ENCODE peak calls at places on chromosomes 7 and 10, in four cellular contexts. B is H1, W is trophoblast cell, U is mesenchymal stem cell. A is an unnamed sample.
A peak's percentile ranks its signal among the peaks of the same experiment; 100 is the strongest.

GRCh38 chr10:37314862-37315261 is 189.5 kb downstream of the ANKRD30A start:
- DNase-seq in U (no peak), W (peak; percentile 80), B (no peak), A (no peak)

GRCh38 chr10:106625761-106626160 is 538.7 kb downstream of the SORCS1 start:
- DNase-seq in B (no peak), U (no peak), W (no peak), A (no peak)

GRCh38 chr10:131332821-131333220 is 21.3 kb upstream of the TCERG1L start:
- DNase-seq in W (no peak), U (no peak), B (no peak), A (no peak)

GRCh38 chr10:6920072-6921019 is 340.3 kb upstream of the PRKCQ start:
- DNase-seq in U (peak; percentile 54), W (peak; percentile 64), B (peak; percentile 47), A (peak; percentile 48)

GRCh38 chr10:70540089-70540788 is 61.7 kb downstream of the PALD1 start:
- DNase-seq in B (no peak), W (peak; percentile 46), U (peak; percentile 26), A (no peak)

GRCh38 chr7:20998309-20998708 is 211.6 kb upstream of the SP8 start:
- DNase-seq in W (peak; percentile 7), U (no peak), B (no peak), A (no peak)

GRCh38 chr7:51244053-51244452 is 72.6 kb downstream of the COBL start:
- DNase-seq in B (no peak), U (no peak), W (no peak), A (no peak)

GRCh38 chr7:87220026-87220733 is 648 bp upstream of the TMEM243 start:
- DNase-seq in B (peak; percentile 25), W (peak; percentile 84), U (peak; percentile 86), A (peak; percentile 71)

GRCh38 chr10:124589491-124590006 is 127.9 kb downstream of the LHPP start:
- DNase-seq in B (no peak), U (no peak), W (no peak), A (no peak)

GRCh38 chr10:69186524-69186923 is 6.5 kb downstream of the SUPV3L1 start:
- DNase-seq in B (no peak), U (no peak), W (no peak), A (no peak)

GRCh38 chr7:116784647-116785046 is 77.7 kb upstream of the CAPZA2 start:
- DNase-seq in W (no peak), U (no peak), B (no peak), A (no peak)

GRCh38 chr7:93921607-93922446 is at the start of gene GNG11:
- DNase-seq in W (peak; percentile 28), U (peak; percentile 85), B (peak; percentile 10), A (peak; percentile 49)

GRCh38 chr10:87531908-87532622 is 27.4 kb downstream of the MINPP1 start:
- DNase-seq in U (peak; percentile 70), B (no peak), W (no peak), A (no peak)

GRCh38 chr10:28317735-28318134 is 14.9 kb upstream of the MPP7 start:
- DNase-seq in U (no peak), B (no peak), W (no peak), A (no peak)

GRCh38 chr10:44862917-44863316 is 48.2 kb upstream of the TMEM72 start:
- DNase-seq in U (no peak), W (no peak), B (no peak), A (no peak)

GRCh38 chr10:122051609-122052385 is 62.8 kb downstream of the TACC2 start:
- DNase-seq in B (no peak), U (peak; percentile 75), W (peak; percentile 92), A (peak; percentile 23)

GRCh38 chr7:89060234-89060633 is 264.7 kb upstream of the TEX47 start:
- DNase-seq in B (no peak), W (no peak), U (no peak), A (no peak)

GRCh38 chr7:469591-469961 is 50.1 kb downstream of the PDGFA start:
- DNase-seq in U (no peak), W (no peak), B (no peak), A (no peak)

GRCh38 chr10:63735305-63735704 is 214.1 kb downstream of the REEP3 start:
- DNase-seq in U (no peak), B (no peak), W (no peak), A (no peak)

GRCh38 chr10:103982639-103983038 is 15.7 kb downstream of the SLK start:
- DNase-seq in B (no peak), W (peak; percentile 34), U (no peak), A (peak; percentile 11)

GRCh38 chr10:79115302-79115701 is 46.5 kb downstream of the ZMIZ1 start:
- DNase-seq in U (no peak), B (no peak), W (no peak), A (no peak)

GRCh38 chr7:71414490-71414889 is 282.5 kb downstream of the GALNT17 start:
- DNase-seq in W (no peak), B (no peak), U (no peak), A (no peak)

GRCh38 chr7:27158436-27159277 is 2.2 kb upstream of the HOXA7 start:
- DNase-seq in W (no peak), U (no peak), B (no peak), A (no peak)

GRCh38 chr10:96377816-96378294 is 19.1 kb upstream of the OPALIN start:
- DNase-seq in B (no peak), U (no peak), W (no peak), A (no peak)

GRCh38 chr7:137325927-137326326 is 17.6 kb downstream of the PTN start:
- DNase-seq in W (no peak), U (no peak), B (no peak), A (no peak)

GRCh38 chr7:158244873-158245723 is 342.5 kb downstream of the PTPRN2 start:
- DNase-seq in U (no peak), W (no peak), B (no peak), A (no peak)

GRCh38 chr7:81669476-81670105 is 100.3 kb downstream of the HGF start:
- DNase-seq in W (no peak), U (no peak), B (no peak), A (no peak)
- H2BK12ac ChIP-seq in W (no peak overlapping the region), U (peak overlapping the region; percentile 18), B (peak overlapping the region; percentile 41), A (no peak overlapping the region)

DNA sequence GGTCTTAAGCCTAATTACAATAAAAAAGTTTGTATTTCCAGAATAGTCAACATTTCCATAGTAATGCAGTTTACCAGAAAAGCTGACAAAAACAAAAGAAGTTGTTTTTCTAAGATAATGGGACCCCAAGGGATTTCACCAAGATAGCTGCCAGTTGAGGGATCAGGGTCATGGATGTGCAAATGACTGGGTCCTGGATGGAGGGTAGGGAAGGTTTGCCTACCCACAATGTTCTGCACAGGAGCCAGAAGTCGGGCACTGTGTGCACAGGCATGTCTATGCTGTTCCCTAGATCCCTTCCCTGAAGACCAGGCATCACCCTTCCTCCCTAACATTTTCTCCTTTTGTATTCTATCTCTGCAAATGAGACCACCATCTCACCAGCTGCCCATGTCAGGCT is 94.1 kb upstream of the FAM133B start:
- DNase-seq in U (no peak), B (no peak), W (no peak), A (no peak)
- H3K23ac ChIP-seq in U (no peak overlapping the region), B (no peak overlapping the region), W (no peak overlapping the region), A (no peak overlapping the region)

DNA sequence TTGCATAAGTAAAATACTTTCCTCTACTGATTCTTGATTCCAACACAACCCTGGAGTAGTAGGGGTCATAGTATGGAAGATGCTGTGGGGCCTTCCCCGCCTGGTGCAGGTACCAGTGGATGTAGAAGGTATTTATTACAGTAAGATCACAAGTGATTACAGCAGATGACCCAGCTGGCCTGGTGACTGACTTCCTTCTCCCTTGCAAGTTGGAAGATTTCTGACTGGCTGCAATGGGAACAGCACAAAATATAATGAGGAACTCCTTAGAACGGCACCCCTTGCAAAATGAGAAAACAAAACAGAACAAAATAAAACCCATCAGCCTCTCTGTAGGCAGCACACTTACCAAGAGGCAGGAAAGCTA is 61.7 kb upstream of the TARP start:
- DNase-seq in B (no peak), U (no peak), W (peak; percentile 27), A (no peak)
- H2AFZ ChIP-seq in B (peak overlapping the region; percentile 71), U (no peak overlapping the region), W (no peak overlapping the region), A (peak overlapping the region; percentile 62)

GRCh38 chr10:77210645-77211044 is 427.0 kb downstream of the KCNMA1 start:
- DNase-seq in U (no peak), W (no peak), B (no peak), A (no peak)
- H2BK12ac ChIP-seq in U (no peak overlapping the region), W (no peak overlapping the region), B (no peak overlapping the region), A (no peak overlapping the region)

DNA sequence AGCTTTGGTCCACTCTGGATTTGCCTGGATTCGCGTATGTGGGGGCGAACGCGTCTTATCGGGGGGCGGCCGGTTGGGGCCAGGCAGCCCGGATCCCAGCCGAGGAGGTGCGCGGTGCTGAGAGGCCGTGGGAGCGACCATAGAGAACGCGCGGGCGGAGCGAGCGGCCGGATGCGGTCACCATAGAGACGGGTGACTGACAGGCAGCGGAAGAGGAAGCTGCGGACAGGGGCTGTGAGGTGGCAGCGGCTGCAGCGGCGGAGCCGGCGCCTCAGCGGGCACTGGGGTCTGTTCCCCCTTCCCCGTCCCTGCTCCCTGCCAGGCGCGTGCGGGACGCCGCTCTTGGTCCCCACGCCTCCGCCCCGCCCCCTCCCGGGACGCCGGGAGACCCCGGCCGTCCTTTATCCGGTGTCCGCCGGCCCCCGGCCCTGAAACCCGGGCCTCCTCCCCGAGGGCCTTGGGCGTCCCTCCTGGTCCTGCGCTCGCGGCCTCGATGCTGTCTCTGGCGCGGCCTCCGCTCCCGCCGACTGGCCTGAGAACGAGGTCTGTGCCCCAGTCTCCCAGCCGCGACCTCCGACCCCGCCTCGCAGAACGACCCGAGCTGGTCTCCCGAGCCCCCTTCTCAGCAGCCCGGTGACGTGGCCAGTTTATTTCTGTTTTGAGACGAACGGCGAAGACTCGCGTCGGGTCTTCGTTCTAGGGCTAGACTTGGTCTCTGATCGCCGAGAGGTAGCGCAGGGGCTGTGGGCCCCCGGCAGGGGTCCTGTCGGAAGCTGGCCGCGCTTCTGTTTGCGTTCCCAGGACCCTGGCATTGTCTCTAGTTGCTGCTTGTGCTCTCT is at the start of gene CHPF2:
- DNase-seq in W (peak; percentile 79), B (no peak), U (peak; percentile 88), A (peak; percentile 77)
- H3K23ac ChIP-seq in W (no peak within 1 kb of the TSS), B (peak within 1 kb of the TSS; percentile 12), U (peak within 1 kb of the TSS; percentile 9), A (peak within 1 kb of the TSS; percentile 99)

DNA sequence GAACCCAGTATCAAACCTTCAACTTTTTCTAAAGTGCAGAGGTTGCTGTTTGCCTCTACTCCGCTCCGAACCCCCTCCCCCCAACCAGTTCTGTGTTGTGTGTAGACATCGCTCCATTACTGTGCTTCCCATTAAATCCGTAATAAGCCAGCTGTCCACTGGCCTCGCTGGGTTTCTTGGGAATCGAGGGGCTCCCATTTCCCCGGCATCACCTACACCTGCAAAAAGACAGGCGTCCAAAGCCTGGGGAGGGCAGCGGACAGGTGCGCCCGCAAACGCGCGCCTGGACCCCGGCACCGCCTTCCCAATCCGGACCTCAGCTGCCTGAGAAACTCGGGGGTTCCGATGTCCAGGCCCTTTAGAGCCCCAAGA is 631 bp downstream of the RTKN2 start:
- DNase-seq in B (no peak), U (no peak), W (no peak), A (no peak)
- H2AFZ ChIP-seq in B (peak overlapping the region; percentile 76), U (peak overlapping the region; percentile 36), W (peak overlapping the region; percentile 99), A (peak overlapping the region; percentile 99)

A was measured in neuronal stem cell.